ENCODE peak calls at places on chromosomes 16 and 17, in four cellular contexts. L, U, E and B are unnamed samples.

GRCh38 chr17:79020631-79021301 is 3.2 kb upstream of the C1QTNF1 start:
- DNase-seq in U (peak), E (no peak), L (no peak), B (no peak)

GRCh38 chr17:70338946-70339354 is 169.6 kb downstream of the KCNJ2 start:
- DNase-seq in L (no peak), U (no peak), E (no peak), B (no peak)

GRCh38 chr17:53516643-53517042 is 306.1 kb upstream of the KIF2B start:
- DNase-seq in E (no peak), L (peak), U (no peak), B (no peak)

GRCh38 chr17:60601443-60602384 is 1.7 kb downstream of the PPM1D start:
- DNase-seq in E (peak), U (no peak), L (peak), B (peak)

GRCh38 chr17:17236295-17237025 is 508 bp downstream of the FLCN start:
- DNase-seq in L (peak), E (peak), U (no peak), B (no peak)

GRCh38 chr17:70622382-70623260 is 453.3 kb downstream of the KCNJ2 start:
- DNase-seq in L (peak), E (no peak), U (no peak), B (peak)

GRCh38 chr16:67158637-67159600 is 790 bp downstream of the TRADD start:
- DNase-seq in E (no peak), L (no peak), U (no peak), B (no peak)

GRCh38 chr17:151886-152859 is 14.8 kb downstream of the SCGB1C2 start:
- DNase-seq in E (no peak), L (no peak), U (peak), B (no peak)

GRCh38 chr17:59165933-59166342 is 10.4 kb downstream of the PRR11 start:
- DNase-seq in L (peak), U (no peak), E (peak), B (peak)

GRCh38 chr16:67341250-67341649 is 14.6 kb downstream of the LRRC36 start:
- DNase-seq in E (no peak), L (no peak), U (no peak), B (no peak)

GRCh38 chr16:81491522-81492188 is 47.0 kb downstream of the CMIP start:
- DNase-seq in L (peak), E (no peak), U (no peak), B (no peak)

GRCh38 chr16:51137097-51137496 is 14.0 kb downstream of the SALL1 start:
- DNase-seq in E (no peak), U (no peak), L (peak), B (no peak)

GRCh38 chr17:12114686-12115418 is 94.2 kb downstream of the MAP2K4 start:
- DNase-seq in E (no peak), L (no peak), U (no peak), B (no peak)

GRCh38 chr16:2163211-2163881 is 7.8 kb downstream of the TRAF7 start:
- DNase-seq in U (no peak), L (no peak), E (no peak), B (no peak)

GRCh38 chr16:62752837-62753236 is 716.6 kb upstream of the CDH8 start:
- DNase-seq in L (no peak), E (no peak), U (no peak), B (no peak)

GRCh38 chr16:53065436-53066165 is 10.8 kb downstream of the CHD9 start:
- DNase-seq in U (no peak), L (no peak), E (no peak), B (no peak)

GRCh38 chr17:42548070-42548837 is 4.5 kb upstream of the HSD17B1 start:
- DNase-seq in E (no peak), U (no peak), L (peak), B (peak)
- TF ChIP-seq CTCF in E (no peak), U (no peak), L (peak), B (peak)

DNA sequence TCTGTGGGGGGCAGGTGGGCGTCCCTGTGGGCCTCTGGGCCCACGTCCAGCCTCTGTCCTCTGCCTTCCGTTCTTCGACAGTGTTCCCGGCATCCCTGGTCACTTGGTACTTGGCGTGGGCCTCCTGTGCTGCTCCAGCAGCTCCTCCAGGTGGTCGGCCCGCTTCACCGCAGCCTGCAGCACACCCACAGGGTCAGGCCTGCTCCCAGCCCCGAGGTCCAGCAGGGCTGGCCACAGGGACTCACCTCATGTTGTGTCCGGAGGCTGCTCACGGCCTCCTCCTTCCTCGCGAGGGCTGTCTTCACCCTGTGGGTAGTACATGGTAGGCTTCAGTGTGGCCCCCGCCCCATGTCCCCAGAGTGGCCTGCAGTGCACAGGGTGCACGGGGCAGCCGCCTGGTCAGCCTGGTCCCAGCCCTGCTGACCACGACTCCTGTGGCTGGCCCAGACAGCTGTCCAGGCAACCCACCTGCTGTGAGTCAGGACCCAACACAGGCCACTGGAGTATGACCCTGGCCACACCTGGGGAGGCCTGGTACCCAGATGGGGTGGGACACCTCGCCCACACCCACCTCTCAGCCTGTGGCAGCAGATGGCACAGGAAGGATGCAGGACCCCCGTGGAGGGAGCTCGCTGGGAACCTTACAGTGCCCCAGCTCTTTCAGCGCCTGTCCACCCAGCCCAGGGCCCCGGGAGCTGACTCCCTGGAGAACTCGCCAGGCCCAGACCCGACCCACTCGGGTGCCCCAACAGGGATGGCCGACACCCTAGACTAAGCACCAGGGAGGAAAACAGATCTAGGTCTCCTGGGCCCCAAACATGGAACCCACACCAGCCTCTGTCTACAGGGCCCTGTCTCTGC is 23.9 kb upstream of the AATK start:
- DNase-seq in L (no peak), E (no peak), U (no peak), B (peak)
- TF ChIP-seq CTCF in L (peak), E (no peak), U (no peak), B (no peak)

GRCh38 chr16:24036614-24037013 is 200.8 kb downstream of the PRKCB start:
- DNase-seq in E (peak), L (peak), U (no peak), B (peak)
- TF ChIP-seq CTCF in E (peak), L (peak), U (peak), B (peak)

GRCh38 chr16:8374032-8374431 is 216.3 kb downstream of the TMEM114 start:
- DNase-seq in L (no peak), U (no peak), E (no peak), B (no peak)
- TF ChIP-seq CTCF in L (no peak), U (no peak), E (no peak), B (no peak)

GRCh38 chr17:40791808-40792436 is 7.8 kb downstream of the KRT28 start:
- DNase-seq in U (no peak), L (peak), E (peak), B (no peak)
- TF ChIP-seq CTCF in U (peak), L (peak), E (peak), B (peak)